ENCODE peak calls at places on chromosome 18, in ten cellular contexts. D is psoas muscle; N is lung; B is hepatocyte; O is CD8-positive, alpha-beta T cell; U is cardiac muscle cell; J is spleen; X is SK-N-SH; W is pancreas; V is mammary epithelial cell. R is an unnamed sample.

GRCh38 chr18:72460210-72460680 is 83.9 kb downstream of the CBLN2 start:
- DNase-seq in N (no peak), X (no peak), B (no peak), D (no peak), U (peak; percentile 61), V (no peak), W (no peak), J (no peak), O (no peak), R (no peak)

GRCh38 chr18:48645427-48646002 is 106.7 kb downstream of the CTIF start:
- DNase-seq in O (no peak), N (no peak), D (no peak), X (no peak), V (no peak), W (no peak), J (no peak), B (no peak), U (no peak), R (no peak)

GRCh38 chr18:44602380-44602779 is 78.3 kb upstream of the SETBP1 start:
- DNase-seq in N (no peak), B (no peak), O (no peak), W (no peak), U (peak; percentile 83), X (no peak), D (no peak), J (no peak), V (peak; percentile 75), R (no peak)

GRCh38 chr18:49301608-49302007 is 158.8 kb downstream of the DYM start:
- DNase-seq in U (no peak), N (no peak), X (no peak), V (no peak), D (no peak), J (no peak), B (no peak), O (no peak), W (no peak), R (no peak)

GRCh38 chr18:79570266-79571201 is 109.1 kb upstream of the CTDP1 start:
- DNase-seq in N (no peak), B (no peak), J (peak; percentile 27), O (no peak), V (no peak), D (peak; percentile 42), U (peak; percentile 23), X (no peak), W (no peak), R (no peak)

GRCh38 chr18:79698668-79699335 is 19.2 kb downstream of the CTDP1 start:
- DNase-seq in B (no peak), O (no peak), X (no peak), U (no peak), W (no peak), V (no peak), N (no peak), D (no peak), J (no peak), R (no peak)

GRCh38 chr18:78722391-78722790 is 257.2 kb upstream of the SALL3 start:
- DNase-seq in V (no peak), W (no peak), D (no peak), N (no peak), J (no peak), U (no peak), B (no peak), O (no peak), X (no peak), R (no peak)

GRCh38 chr18:58727776-58728500 is 56.7 kb downstream of the MALT1 start:
- DNase-seq in X (no peak), J (no peak), B (no peak), N (no peak), U (peak; percentile 21), W (no peak), V (no peak), O (no peak), D (no peak), R (no peak)

GRCh38 chr18:11857177-11857887 is 6.1 kb downstream of the CHMP1B start:
- DNase-seq in D (peak; percentile 93), O (no peak), V (peak; percentile 100), B (peak; percentile 92), X (no peak), J (peak; percentile 36), W (no peak), N (no peak), U (peak; percentile 98), R (peak; percentile 95)

GRCh38 chr18:3885209-3885792 is 435.3 kb downstream of the TGIF1 start:
- DNase-seq in U (no peak), O (no peak), B (no peak), D (no peak), X (peak; percentile 24), V (no peak), J (no peak), W (no peak), N (no peak), R (no peak)

GRCh38 chr18:3248062-3248669 is 565 bp downstream of the MYL12A start:
- DNase-seq in O (no peak), D (peak; percentile 90), X (no peak), W (no peak), B (peak; percentile 53), U (peak; percentile 56), J (no peak), N (no peak), V (no peak), R (no peak)

GRCh38 chr18:40739029-40739428 is 1216.0 kb upstream of the PIK3C3 start:
- DNase-seq in U (no peak), B (no peak), W (no peak), D (no peak), V (no peak), O (no peak), X (no peak), N (no peak), J (no peak), R (no peak)

GRCh38 chr18:77071711-77072292 is 60.8 kb downstream of the MBP start:
- DNase-seq in B (peak; percentile 69), O (no peak), D (no peak), V (no peak), U (peak; percentile 92), W (no peak), N (no peak), J (no peak), X (no peak), R (no peak)

GRCh38 chr18:58762781-58763171 is 91.5 kb downstream of the MALT1 start:
- DNase-seq in B (no peak), J (no peak), W (no peak), X (no peak), D (no peak), N (peak; percentile 23), O (peak; percentile 44), V (no peak), U (peak; percentile 9), R (no peak)

GRCh38 chr18:68735498-68736343 is 20.8 kb upstream of the TMX3 start:
- DNase-seq in B (peak; percentile 52), J (no peak), V (peak; percentile 37), D (no peak), U (peak; percentile 84), W (no peak), O (no peak), X (peak; percentile 58), N (no peak), R (no peak)

GRCh38 chr18:24875761-24876160 is 415.3 kb downstream of the HRH4 start:
- DNase-seq in N (no peak), V (no peak), B (no peak), U (no peak), O (no peak), D (no peak), X (no peak), W (no peak), J (no peak), R (no peak)

GRCh38 chr18:24876266-24876665 is 415.8 kb downstream of the HRH4 start:
- DNase-seq in O (no peak), W (no peak), D (no peak), X (no peak), B (no peak), U (no peak), N (no peak), J (no peak), V (no peak), R (no peak)

GRCh38 chr18:24875286-24875685 is 414.8 kb downstream of the HRH4 start:
- DNase-seq in W (no peak), D (no peak), J (no peak), O (no peak), X (no peak), B (no peak), U (no peak), V (no peak), N (no peak), R (no peak)

GRCh38 chr18:24878289-24878688 is 417.9 kb downstream of the HRH4 start:
- DNase-seq in U (peak; percentile 67), J (no peak), O (no peak), W (no peak), N (no peak), D (no peak), V (peak; percentile 8), X (peak; percentile 27), B (peak; percentile 60), R (no peak)
- TF ChIP-seq CTCF in U (peak; percentile 48), J (peak; percentile 28), O (no peak), W (no peak), N (no peak), D (peak; percentile 72), V (peak; percentile 42), X (peak; percentile 66), B (peak; percentile 70), R (no peak)

DNA sequence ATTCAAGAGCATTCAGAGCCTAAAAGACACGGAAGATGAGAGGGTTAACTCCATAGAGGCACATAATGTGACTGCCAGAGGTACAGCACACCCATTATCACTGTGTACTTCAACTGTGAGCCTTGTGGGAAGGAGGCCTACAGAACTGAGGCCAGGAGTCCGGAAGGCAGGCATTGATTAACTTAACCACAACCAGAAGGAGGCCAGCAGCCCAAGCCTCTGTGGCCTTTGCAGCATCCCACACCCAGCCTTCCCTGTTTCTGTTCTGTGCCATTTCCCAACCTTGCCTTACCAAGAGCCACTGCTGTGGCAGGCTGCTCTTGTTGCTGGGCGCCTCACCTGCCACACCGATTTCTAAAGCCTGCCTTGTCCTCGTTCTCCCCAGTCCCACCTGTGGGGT is 27.2 kb downstream of the SIGLEC15 start:
- DNase-seq in W (no peak), D (no peak), V (no peak), O (no peak), X (no peak), U (peak; percentile 53), J (no peak), N (no peak), B (no peak), R (no peak)
- H3K36me3 ChIP-seq in W (peaks cover 11% of the 10 kb centered on the region), D (peaks cover 89% of the 10 kb centered on the region), V (peaks cover 3% of the 10 kb centered on the region), O (peaks cover 42% of the 10 kb centered on the region), X (peaks cover 58% of the 10 kb centered on the region), U (peaks cover 21% of the 10 kb centered on the region), J (peaks cover 72% of the 10 kb centered on the region), N (peaks cover 43% of the 10 kb centered on the region), B (no peaks in the 10 kb centered on the region), R (no peaks in the 10 kb centered on the region)

GRCh38 chr18:56322403-56322802 is 316.0 kb downstream of the TXNL1 start:
- DNase-seq in W (no peak), N (no peak), J (no peak), D (peak; percentile 50), B (no peak), V (no peak), O (no peak), X (peak; percentile 70), U (no peak), R (no peak)
- H3K4me1 ChIP-seq in W (no peaks in the 10 kb centered on the region), N (peaks cover 6% of the 10 kb centered on the region), J (peaks cover 9% of the 10 kb centered on the region), D (no peaks in the 10 kb centered on the region), B (no peaks in the 10 kb centered on the region), V (no peaks in the 10 kb centered on the region), O (no peaks in the 10 kb centered on the region), X (peaks cover 13% of the 10 kb centered on the region), U (peaks cover 37% of the 10 kb centered on the region), R (no peaks in the 10 kb centered on the region)

DNA sequence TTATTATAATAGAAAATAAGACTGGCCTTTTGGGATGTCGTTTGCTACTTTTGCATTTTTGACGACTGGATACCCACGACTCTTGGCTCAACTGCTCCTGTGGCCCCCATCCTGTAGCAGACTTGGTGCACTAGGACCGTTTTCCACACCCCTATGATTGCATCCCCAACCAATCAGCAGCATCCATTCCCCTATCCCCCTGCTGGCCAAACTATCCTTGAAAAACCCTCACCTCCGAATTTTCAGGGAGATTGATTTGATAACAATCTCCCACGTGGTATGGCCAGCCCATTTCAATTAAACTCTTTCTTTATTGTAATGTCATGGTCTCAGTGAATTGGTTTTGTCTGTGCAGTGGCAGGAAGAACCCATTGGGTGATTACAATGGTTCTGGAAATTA is 37.9 kb upstream of the TTR start:
- DNase-seq in W (no peak), U (no peak), N (no peak), V (no peak), B (no peak), D (no peak), O (no peak), X (no peak), J (no peak), R (no peak)
- TF ChIP-seq CTCF in W (no peak), U (no peak), N (no peak), V (peak; percentile 22), B (no peak), D (no peak), O (no peak), X (peak; percentile 32), J (no peak), R (no peak)

R was measured in Caco-2.